ENCODE peak calls at places on chromosomes 1 and 21, in ten cellular contexts. M is transverse colon, Z is HCT116, P is sigmoid colon, R is stomach, C is GM12891, E is spleen, I is GM12878, N is endothelial cell of umbilical vein, K is K562. O is an unnamed sample.

GRCh38 chr1:230851291-230851691 is 17.0 kb downstream of the C1orf198 start:
- DNase-seq in I (no peak), P (no peak), R (no peak), C (no peak), Z (no peak), M (no peak), K (no peak), N (no peak), E (no peak), O (no peak)

GRCh38 chr1:35931424-35932157 is 686 bp downstream of the AGO3 start:
- DNase-seq in M (peak), K (peak), C (no peak), R (peak), I (no peak), Z (no peak), N (peak), P (no peak), E (no peak), O (no peak)

GRCh38 chr1:117500584-117500983 is 105.3 kb upstream of the TENT5C start:
- DNase-seq in I (no peak), Z (no peak), K (no peak), M (no peak), C (no peak), E (no peak), P (no peak), N (no peak), R (no peak), O (no peak)

GRCh38 chr1:1171551-1172340 is 1.9 kb upstream of the TTLL10 start:
- DNase-seq in N (no peak), P (no peak), C (no peak), M (no peak), I (no peak), K (no peak), E (peak), Z (no peak), R (no peak), O (no peak)

GRCh38 chr1:93668951-93669350 is 12.7 kb downstream of the BCAR3 start:
- DNase-seq in I (no peak), P (no peak), C (no peak), M (no peak), N (no peak), R (no peak), E (no peak), K (no peak), Z (no peak), O (no peak)

GRCh38 chr1:214660900-214661299 is 57.9 kb downstream of the CENPF start:
- DNase-seq in E (no peak), N (peak), P (peak), I (no peak), Z (no peak), K (no peak), C (no peak), R (peak), M (peak), O (no peak)

GRCh38 chr21:18170829-18171228 is 73.8 kb upstream of the CHODL start:
- DNase-seq in C (no peak), M (no peak), N (no peak), E (no peak), P (no peak), Z (no peak), K (no peak), I (no peak), R (no peak), O (no peak)

GRCh38 chr1:47510282-47510811 is 72.5 kb downstream of the FOXD2 start:
- DNase-seq in Z (no peak), I (no peak), M (no peak), N (no peak), K (no peak), E (peak), R (no peak), C (no peak), P (no peak), O (no peak)

GRCh38 chr1:67743072-67743725 is 58.2 kb downstream of the GADD45A start:
- DNase-seq in I (no peak), M (no peak), Z (no peak), E (no peak), P (no peak), R (no peak), N (no peak), C (no peak), K (no peak), O (no peak)

GRCh38 chr1:201488817-201489581 is 17.9 kb downstream of the CSRP1 start:
- DNase-seq in M (no peak), E (peak), Z (peak), P (peak), K (no peak), N (peak), I (no peak), C (no peak), R (no peak), O (no peak)

GRCh38 chr1:183734600-183735036 is 70.3 kb upstream of the RGL1 start:
- DNase-seq in K (no peak), P (peak), I (no peak), C (no peak), N (no peak), E (no peak), Z (no peak), M (no peak), R (no peak), O (no peak)

DNA sequence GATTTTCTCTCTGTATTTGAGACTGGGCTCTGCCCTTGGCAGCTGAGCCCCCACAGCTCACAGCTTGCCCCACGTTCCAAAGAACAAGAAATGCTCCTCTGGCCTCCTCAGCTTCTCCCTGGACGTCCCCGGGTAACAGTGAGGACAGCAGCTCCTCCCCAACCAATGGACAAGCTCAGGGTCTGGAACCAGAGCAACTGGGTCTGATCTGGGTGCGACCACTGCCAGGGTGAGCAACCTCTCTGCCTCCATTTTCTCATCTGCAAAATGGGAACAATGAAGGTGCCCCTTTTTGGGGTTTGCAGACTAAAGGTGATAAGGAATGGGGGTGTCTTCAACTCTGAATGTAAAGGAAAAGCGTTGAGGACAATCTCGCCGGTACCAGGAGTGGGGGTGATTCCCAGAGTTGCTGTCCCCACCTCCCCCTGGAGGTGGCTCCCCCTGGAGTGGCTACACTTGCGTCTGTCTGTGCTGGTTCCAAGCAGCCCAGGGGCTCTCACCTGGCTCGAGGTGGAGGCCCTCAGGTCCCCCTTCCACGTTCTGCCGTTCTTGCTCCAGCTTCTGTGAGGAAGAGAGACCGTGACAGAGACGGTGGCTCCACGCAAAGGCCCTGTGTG is 6.9 kb downstream of the C21orf58 start:
- DNase-seq in P (no peak), R (no peak), K (no peak), Z (no peak), I (no peak), N (no peak), C (no peak), E (no peak), M (no peak), O (no peak)
- TF ChIP-seq POLR2A in P (no peak), R (no peak), K (no peak), Z (no peak), I (no peak), N (no peak), C (no peak), E (no peak), M (no peak), O (no peak)

GRCh38 chr1:24415334-24415909 is at the start of gene NIPAL3:
- DNase-seq in I (peak), R (peak), E (peak), C (peak), P (peak), N (peak), Z (peak), K (peak), M (peak), O (peak)
- TF ChIP-seq POLR2AphosphoS5 in I (no peak), R (peak), E (peak), C (no peak), P (no peak), N (no peak), Z (peak), K (peak), M (peak), O (no peak)

DNA sequence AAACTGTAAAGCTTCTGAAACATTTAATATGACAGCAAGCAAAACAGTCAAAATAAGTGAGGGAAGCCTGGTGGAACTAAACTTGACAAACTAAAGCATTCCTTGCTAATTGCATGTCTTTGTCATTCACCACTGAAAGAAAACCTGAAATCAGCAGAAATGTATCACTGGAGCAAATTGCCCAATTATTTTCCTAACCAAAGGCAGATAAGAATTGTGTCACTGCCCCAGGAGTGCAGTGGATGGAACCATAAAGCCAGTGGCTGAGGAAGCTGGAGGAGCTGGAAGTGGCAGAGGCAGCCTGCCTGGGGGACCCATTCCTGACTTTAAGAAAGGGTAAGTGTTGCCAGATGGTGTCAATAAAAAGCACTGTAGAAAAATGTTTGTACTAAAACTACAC is 2.7 kb upstream of the SLC30A10 start:
- DNase-seq in I (no peak), E (no peak), P (no peak), R (no peak), C (no peak), Z (no peak), N (no peak), M (no peak), K (no peak), O (no peak)
- TF ChIP-seq POLR2A in I (no peak), E (no peak), P (no peak), R (no peak), C (no peak), Z (no peak), N (no peak), M (no peak), K (no peak), O (no peak)

GRCh38 chr1:244451539-244451950 is at the start of gene ADSS2:
- DNase-seq in N (no peak), K (no peak), Z (no peak), I (no peak), P (no peak), E (no peak), C (no peak), M (no peak), R (peak), O (no peak)
- TF ChIP-seq POLR2AphosphoS5 in N (no peak), K (no peak), Z (peak), I (peak), P (peak), E (peak), C (peak), M (peak), R (peak), O (peak)